ENCODE peak calls at places on chromosomes 11 and 22, in five cellular contexts. F is skeletal muscle cell, G is T-helper 2 cell, J is tibial nerve, K is NCI-H1092. U is an unnamed sample.

GRCh38 chr22:39469681-39470461 is 13.1 kb downstream of the MGAT3 start:
- DNase-seq in G (no peak), J (no peak), K (no peak), F (no peak), U (no peak)

GRCh38 chr22:49768077-49768476 is 59.6 kb downstream of the BRD1 start:
- DNase-seq in K (no peak), J (no peak), G (no peak), F (no peak), U (no peak)

GRCh38 chr22:19568337-19569311 is 44.4 kb upstream of the CLDN5 start:
- DNase-seq in K (no peak), G (no peak), J (no peak), F (peak; percentile 79), U (peak; percentile 85)

GRCh38 chr22:35838849-35839646 is 121.4 kb downstream of the APOL5 start:
- DNase-seq in K (peak; percentile 46), G (no peak), J (peak; percentile 35), F (no peak), U (peak; percentile 54)

GRCh38 chr11:65403607-65404121 is 17.2 kb downstream of the FRMD8 start:
- DNase-seq in F (no peak), K (no peak), J (no peak), G (no peak), U (no peak)

GRCh38 chr11:46345131-46345597 is 2.1 kb upstream of the DGKZ start:
- DNase-seq in G (peak; percentile 37), F (no peak), K (no peak), J (no peak), U (no peak)

GRCh38 chr11:63917685-63918523 is 940 bp upstream of the RCOR2 start:
- DNase-seq in K (peak; percentile 81), F (no peak), J (peak; percentile 34), G (peak; percentile 62), U (peak; percentile 74)

GRCh38 chr11:72972541-72973128 is 158.4 kb downstream of the ATG16L2 start:
- DNase-seq in K (no peak), F (peak; percentile 82), J (no peak), G (no peak), U (peak; percentile 54)

GRCh38 chr11:76151561-76152085 is 54.7 kb downstream of the WNT11 start:
- DNase-seq in G (no peak), J (no peak), F (no peak), K (peak; percentile 37), U (no peak)

GRCh38 chr22:21837184-21837979 is 30.1 kb downstream of the MAPK1 start:
- DNase-seq in G (no peak), F (peak; percentile 52), J (no peak), K (no peak), U (peak; percentile 86)

GRCh38 chr11:78806214-78807004 is 231.7 kb upstream of the NARS2 start:
- DNase-seq in G (no peak), J (no peak), K (no peak), F (no peak), U (no peak)

GRCh38 chr22:25282671-25283561 is 63.5 kb downstream of the CRYBB2 start:
- DNase-seq in F (no peak), G (peak; percentile 1), K (no peak), J (no peak), U (peak; percentile 3)

GRCh38 chr11:102810943-102811528 is 13.1 kb upstream of the MMP1 start:
- DNase-seq in G (no peak), J (no peak), K (no peak), F (no peak), U (peak; percentile 43)

GRCh38 chr11:70526116-70527045 is 128.1 kb downstream of the CTTN start:
- DNase-seq in K (no peak), F (no peak), J (no peak), G (no peak), U (no peak)

GRCh38 chr11:119615003-119615878 is 113.8 kb downstream of the NECTIN1 start:
- DNase-seq in K (no peak), J (no peak), G (peak; percentile 52), F (no peak), U (peak; percentile 68)

GRCh38 chr11:65041206-65042035 is at the start of gene SAC3D1:
- DNase-seq in J (no peak), G (no peak), K (peak; percentile 65), F (no peak), U (peak; percentile 82)